ENCODE peak calls at places on chromosomes 1 and 21, in ten cellular contexts. A is nucleus accumbens; Q is NCI-H226; Z is A673; U is NCI-H1694; H is activated naive CD4-positive, alpha-beta T cell; Y is dorsolateral prefrontal cortex; B is cardiac septum; O is OCI-M1; R is Karpas-422. G is an unnamed sample.

GRCh38 chr1:48055854-48056253 is 58.7 kb upstream of the TRABD2B start:
- DNase-seq in A (no peak), Q (no peak), Z (no peak), U (no peak), H (no peak), Y (no peak), B (no peak), O (no peak), R (no peak), G (no peak)

GRCh38 chr1:175637917-175638316 is 105.5 kb downstream of the TNR start:
- DNase-seq in A (no peak), Q (no peak), Z (no peak), U (no peak), H (no peak), Y (no peak), B (no peak), O (no peak), R (no peak), G (no peak)

GRCh38 chr1:189619682-189620332 is 857.9 kb downstream of the BRINP3 start:
- DNase-seq in A (no peak), Q (peak; percentile 86), Z (peak; percentile 67), U (no peak), H (no peak), Y (no peak), B (no peak), O (no peak), R (no peak), G (no peak)

GRCh38 chr1:150302338-150302737 is 8.7 kb downstream of the MRPS21 start:
- DNase-seq in A (peak; percentile 62), Q (no peak), Z (no peak), U (no peak), H (no peak), Y (peak; percentile 83), B (no peak), O (no peak), R (peak; percentile 87), G (peak; percentile 57)

GRCh38 chr1:119475866-119476439 is 31.1 kb upstream of the HSD3B1 start:
- DNase-seq in A (peak; percentile 4), Q (peak; percentile 48), Z (peak; percentile 56), U (peak; percentile 11), H (no peak), Y (peak; percentile 52), B (no peak), O (peak; percentile 71), R (peak; percentile 85), G (no peak)

GRCh38 chr1:178143730-178144343 is 49.9 kb downstream of the RASAL2 start:
- DNase-seq in A (no peak), Q (peak; percentile 15), Z (no peak), U (no peak), H (no peak), Y (no peak), B (no peak), O (peak; percentile 44), R (no peak), G (no peak)

GRCh38 chr21:45542667-45543370 is 579 bp upstream of the SLC19A1 start:
- DNase-seq in A (no peak), Q (no peak), Z (no peak), U (no peak), H (no peak), Y (peak; percentile 34), B (peak; percentile 78), O (no peak), R (no peak), G (no peak)

GRCh38 chr21:33566514-33566913 is 22.0 kb downstream of the DONSON start:
- DNase-seq in A (no peak), Q (no peak), Z (no peak), U (no peak), H (no peak), Y (no peak), B (no peak), O (no peak), R (no peak), G (no peak)

GRCh38 chr21:34039678-34040382 is 33.5 kb upstream of the MRPS6 start:
- DNase-seq in A (no peak), Q (no peak), Z (no peak), U (no peak), H (no peak), Y (no peak), B (no peak), O (no peak), R (no peak), G (no peak)

GRCh38 chr1:7580923-7581753 is 190.0 kb upstream of the VAMP3 start:
- DNase-seq in A (no peak), Q (no peak), Z (peak; percentile 37), U (no peak), H (no peak), Y (peak; percentile 24), B (peak; percentile 63), O (no peak), R (no peak), G (no peak)

GRCh38 chr1:5863238-5863637 is 129.0 kb downstream of the NPHP4 start:
- DNase-seq in A (no peak), Q (no peak), Z (no peak), U (no peak), H (no peak), Y (no peak), B (no peak), O (no peak), R (no peak), G (no peak)

GRCh38 chr1:153202006-153202405 is 1.2 kb upstream of the LELP1 start:
- DNase-seq in A (no peak), Q (peak; percentile 22), Z (no peak), U (no peak), H (no peak), Y (no peak), B (no peak), O (no peak), R (no peak), G (no peak)

GRCh38 chr1:171663854-171664550 is 11.5 kb upstream of the MYOC start:
- DNase-seq in A (no peak), Q (no peak), Z (no peak), U (no peak), H (no peak), Y (no peak), B (no peak), O (no peak), R (no peak), G (no peak)

GRCh38 chr1:16387201-16388185 is 20.5 kb downstream of the SZRD1 start:
- DNase-seq in A (no peak), Q (peak; percentile 36), Z (no peak), U (no peak), H (no peak), Y (no peak), B (no peak), O (peak; percentile 62), R (no peak), G (no peak)

GRCh38 chr1:36084502-36085115 is 715 bp downstream of the TEKT2 start:
- DNase-seq in A (no peak), Q (no peak), Z (no peak), U (no peak), H (no peak), Y (no peak), B (no peak), O (no peak), R (no peak), G (no peak)

GRCh38 chr1:185045793-185046441 is 559 bp downstream of the RNF2 start:
- DNase-seq in A (peak; percentile 54), Q (no peak), Z (peak; percentile 54), U (no peak), H (no peak), Y (no peak), B (no peak), O (peak; percentile 64), R (peak; percentile 62), G (no peak)

GRCh38 chr1:149844096-149844495 is 55.3 kb upstream of the BOLA1 start:
- DNase-seq in A (no peak), Q (peak; percentile 24), Z (peak; percentile 11), U (no peak), H (no peak), Y (no peak), B (no peak), O (peak; percentile 59), R (peak; percentile 42), G (no peak)

GRCh38 chr1:244460195-244460594 is 878 bp upstream of the CATSPERE start:
- DNase-seq in A (no peak), Q (peak; percentile 12), Z (peak; percentile 53), U (no peak), H (no peak), Y (no peak), B (no peak), O (no peak), R (peak; percentile 58), G (no peak)

GRCh38 chr1:116097600-116097999 is 13.6 kb upstream of the MAB21L3 start:
- DNase-seq in A (no peak), Q (peak; percentile 70), Z (no peak), U (no peak), H (no peak), Y (no peak), B (no peak), O (peak; percentile 33), R (no peak), G (no peak)

GRCh38 chr1:59819566-59820438 is 5.1 kb downstream of the HOOK1 start:
- DNase-seq in A (no peak), Q (no peak), Z (no peak), U (no peak), H (no peak), Y (no peak), B (no peak), O (peak; percentile 22), R (no peak), G (no peak)

GRCh38 chr1:238653693-238654321 is 732.6 kb upstream of the CHRM3 start:
- DNase-seq in A (no peak), Q (peak; percentile 74), Z (no peak), U (no peak), H (no peak), Y (no peak), B (no peak), O (no peak), R (no peak), G (no peak)

GRCh38 chr21:28615276-28615675 is 377.4 kb downstream of the LTN1 start:
- DNase-seq in A (no peak), Q (peak; percentile 48), Z (peak; percentile 18), U (no peak), H (no peak), Y (no peak), B (no peak), O (no peak), R (no peak), G (no peak)

GRCh38 chr1:66025188-66025587 is 232.5 kb downstream of the PDE4B start:
- DNase-seq in A (no peak), Q (no peak), Z (no peak), U (no peak), H (no peak), Y (no peak), B (no peak), O (no peak), R (no peak), G (no peak)

GRCh38 chr1:231998791-231999190 is 372.2 kb downstream of the DISC1 start:
- DNase-seq in A (no peak), Q (no peak), Z (no peak), U (no peak), H (no peak), Y (no peak), B (no peak), O (no peak), R (no peak), G (no peak)

GRCh38 chr1:175742790-175743459 is 470 bp downstream of the TNR start:
- DNase-seq in A (peak; percentile 16), Q (peak; percentile 7), Z (peak; percentile 59), U (no peak), H (no peak), Y (peak; percentile 46), B (peak; percentile 15), O (peak; percentile 14), R (peak; percentile 53), G (peak; percentile 46)

GRCh38 chr1:113860891-113861290 is 10.6 kb downstream of the PTPN22 start:
- DNase-seq in A (no peak), Q (peak; percentile 64), Z (peak; percentile 47), U (no peak), H (no peak), Y (no peak), B (no peak), O (peak; percentile 36), R (no peak), G (no peak)

GRCh38 chr1:240312872-240313271 is 221.2 kb downstream of the FMN2 start:
- DNase-seq in A (no peak), Q (peak; percentile 71), Z (peak; percentile 1), U (no peak), H (no peak), Y (no peak), B (no peak), O (peak; percentile 25), R (no peak), G (no peak)

GRCh38 chr21:29586696-29587095 is 288.0 kb downstream of the BACH1 start:
- DNase-seq in A (no peak), Q (no peak), Z (no peak), U (no peak), H (no peak), Y (no peak), B (no peak), O (no peak), R (no peak), G (no peak)

G was measured in amygdala.